ENCODE peak calls at places on chromosomes 7 and 10, in six cellular contexts. O is OCI-LY7, X is H1, M is trophoblast cell, E is mammary epithelial cell, C is mesendoderm. Q is an unnamed sample. For H3K79me2 and H3K4me1, the result is how much of the 10 kb centered on the place peaks cover.

GRCh38 chr10:132066186-132066585 is 440 bp downstream of the JAKMIP3 start:
- DNase-seq in O (no peak), X (no peak), M (no peak), E (peak), C (no peak), Q (peak)

GRCh38 chr7:39733881-39734571 is 110.7 kb downstream of the RALA start:
- DNase-seq in O (peak), X (no peak), M (peak), E (peak), C (peak), Q (peak)

GRCh38 chr10:35387768-35388167 is 51.5 kb downstream of the CCNY start:
- DNase-seq in O (no peak), X (no peak), M (peak), E (peak), C (no peak), Q (peak)

GRCh38 chr7:122970740-122971725 is 24.5 kb downstream of the TAS2R16 start:
- DNase-seq in O (no peak), X (no peak), M (no peak), E (no peak), C (peak), Q (peak)

GRCh38 chr7:54841772-54842707 is 83.0 kb upstream of the SEC61G start:
- DNase-seq in O (peak), X (no peak), M (peak), E (no peak), C (peak), Q (peak)

GRCh38 chr10:88858493-88858892 is 6.8 kb upstream of the ANKRD22 start:
- DNase-seq in O (no peak), X (no peak), M (peak), E (peak), C (no peak), Q (peak)

GRCh38 chr7:138904122-138904435 is 77.1 kb downstream of the KIAA1549 start:
- DNase-seq in O (no peak), X (no peak), M (no peak), E (no peak), C (no peak), Q (no peak)

GRCh38 chr7:87398441-87398840 is 53.0 kb downstream of the CROT start:
- DNase-seq in O (no peak), X (no peak), M (peak), E (peak), C (no peak), Q (peak)

GRCh38 chr7:132541656-132542055 is 34.6 kb downstream of the PLXNA4 start:
- DNase-seq in O (no peak), X (no peak), M (no peak), E (no peak), C (no peak), Q (no peak)

GRCh38 chr10:49739426-49739825 is 22.7 kb downstream of the OGDHL start:
- DNase-seq in O (no peak), X (no peak), M (no peak), E (no peak), C (no peak), Q (no peak)

GRCh38 chr7:96775046-96775445 is 65.4 kb upstream of the SEM1 start:
- DNase-seq in O (no peak), X (no peak), M (no peak), E (no peak), C (no peak), Q (no peak)

GRCh38 chr7:41536116-41536515 is 166.8 kb downstream of the INHBA start:
- DNase-seq in O (no peak), X (no peak), M (no peak), E (no peak), C (no peak), Q (no peak)

GRCh38 chr10:61172182-61172926 is 228.4 kb upstream of the RHOBTB1 start:
- DNase-seq in O (no peak), X (no peak), M (no peak), E (no peak), C (no peak), Q (no peak)

GRCh38 chr10:115711306-115711705 is 561.7 kb downstream of the GFRA1 start:
- DNase-seq in O (no peak), X (no peak), M (no peak), E (no peak), C (no peak), Q (no peak)

GRCh38 chr7:130276796-130277762 is 10.4 kb downstream of the CPA2 start:
- DNase-seq in O (no peak), X (no peak), M (no peak), E (peak), C (no peak), Q (peak)

GRCh38 chr10:103102195-103102594 is 90.9 kb downstream of the NT5C2 start:
- DNase-seq in O (no peak), X (no peak), M (no peak), E (no peak), C (no peak), Q (no peak)

GRCh38 chr7:105876964-105877601 is 684 bp upstream of the ATXN7L1 start:
- DNase-seq in O (no peak), X (peak), M (peak), E (peak), C (peak), Q (peak)

GRCh38 chr10:77821551-77821950 is 105.0 kb downstream of the DLG5 start:
- DNase-seq in O (no peak), X (no peak), M (no peak), E (no peak), C (no peak), Q (no peak)

GRCh38 chr7:46257766-46258448 is 336.8 kb upstream of the IGFBP3 start:
- DNase-seq in O (no peak), X (no peak), M (peak), E (peak), C (no peak), Q (peak)

GRCh38 chr7:133754718-133755117 is 372.4 kb upstream of the LRGUK start:
- DNase-seq in O (no peak), X (no peak), M (no peak), E (no peak), C (no peak), Q (peak)

GRCh38 chr10:116257785-116258184 is 15.2 kb downstream of the GFRA1 start:
- DNase-seq in O (no peak), X (no peak), M (no peak), E (no peak), C (no peak), Q (no peak)

GRCh38 chr7:139807009-139807408 is 22.1 kb upstream of the TBXAS1 start:
- DNase-seq in O (no peak), X (no peak), M (no peak), E (no peak), C (no peak), Q (no peak)

GRCh38 chr10:127299956-127300689 is 103.7 kb upstream of the INSYN2A start:
- DNase-seq in O (no peak), X (no peak), M (no peak), E (no peak), C (no peak), Q (no peak)

GRCh38 chr10:18532881-18533535 is 118.4 kb downstream of the NSUN6 start:
- DNase-seq in O (no peak), X (no peak), M (no peak), E (no peak), C (no peak), Q (no peak)

GRCh38 chr7:64308019-64308275 is 5.8 kb upstream of the ZNF736 start:
- DNase-seq in O (peak), X (no peak), M (no peak), E (no peak), C (no peak), Q (no peak)

GRCh38 chr7:64310426-64310825 is 3.3 kb upstream of the ZNF736 start:
- DNase-seq in O (no peak), X (no peak), M (peak), E (no peak), C (no peak), Q (no peak)

GRCh38 chr7:64314493-64315020 is 796 bp downstream of the ZNF736 start:
- DNase-seq in O (peak), X (no peak), M (no peak), E (peak), C (no peak), Q (no peak)

GRCh38 chr7:64312826-64313225 is 935 bp upstream of the ZNF736 start:
- DNase-seq in O (no peak), X (no peak), M (no peak), E (no peak), C (no peak), Q (no peak)

DNA sequence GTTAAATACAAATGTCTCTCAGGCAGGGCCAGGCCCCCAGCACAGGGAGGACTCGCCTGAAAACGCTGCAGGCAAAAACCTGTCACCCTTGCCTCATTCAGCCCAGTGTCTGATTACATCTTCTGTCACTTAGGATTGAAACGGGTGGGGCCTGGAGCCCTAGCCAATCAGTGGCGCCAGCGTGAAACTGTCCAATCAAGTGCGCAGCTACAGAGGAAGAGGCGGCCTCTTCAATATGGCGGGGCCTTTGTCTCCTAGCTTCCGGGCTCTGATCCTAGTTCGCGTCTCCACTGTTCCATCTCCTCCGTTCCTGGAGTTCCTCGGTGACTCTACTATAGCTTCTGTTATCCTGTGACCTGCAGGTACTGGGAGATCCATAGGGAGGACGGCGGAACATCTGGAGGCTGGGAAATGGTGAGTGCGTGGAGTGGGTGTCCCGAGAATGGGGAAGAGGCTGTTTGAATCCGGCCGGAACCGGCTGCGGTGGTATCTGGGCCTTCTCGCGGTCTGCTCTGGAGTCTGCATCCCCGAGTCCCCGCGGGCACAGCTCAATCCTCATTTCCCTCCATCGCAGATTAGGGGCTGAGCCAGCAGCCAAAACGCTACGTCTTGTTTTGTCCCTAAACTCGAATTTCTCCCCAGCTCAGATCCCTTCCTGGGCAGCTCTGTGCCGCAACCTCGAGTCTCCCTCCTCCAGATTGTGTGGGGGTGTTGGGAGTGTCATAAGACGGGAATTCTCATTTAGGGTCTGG is at the start of gene ZNF736:
- DNase-seq in O (peak), X (no peak), M (peak), E (peak), C (peak), Q (peak)
- H3K79me2 ChIP-seq in O (half or more), X (under half), M (under half), E (under half), C (under half), Q (under half)

GRCh38 chr10:124666494-124666893 is 77.7 kb downstream of the FAM53B start:
- DNase-seq in O (no peak), X (no peak), M (no peak), E (no peak), C (no peak), Q (no peak)
- H3K4me1 ChIP-seq in O (under half), X (under half), M (under half), E (under half), C (under half), Q (under half)

GRCh38 chr10:118545381-118545780 is 50.1 kb downstream of the PRLHR start:
- DNase-seq in O (no peak), X (no peak), M (no peak), E (no peak), C (no peak), Q (no peak)

GRCh38 chr10:118544401-118544948 is 51.0 kb downstream of the PRLHR start:
- DNase-seq in O (no peak), X (no peak), M (no peak), E (no peak), C (no peak), Q (no peak)

GRCh38 chr10:118542789-118543188 is 52.7 kb downstream of the PRLHR start:
- DNase-seq in O (no peak), X (no peak), M (no peak), E (no peak), C (no peak), Q (no peak)

GRCh38 chr10:118542205-118542604 is 53.2 kb downstream of the PRLHR start:
- DNase-seq in O (no peak), X (no peak), M (no peak), E (no peak), C (no peak), Q (no peak)

GRCh38 chr10:118543714-118544400 is 51.6 kb downstream of the PRLHR start:
- DNase-seq in O (peak), X (peak), M (peak), E (peak), C (peak), Q (peak)
- H3K79me2 ChIP-seq in O (under half), X (under half), M (under half), E (under half), C (under half), Q (under half)

GRCh38 chr10:122164028-122164601 is 107.0 kb upstream of the BTBD16 start:
- DNase-seq in O (no peak), X (no peak), M (no peak), E (no peak), C (peak), Q (no peak)

GRCh38 chr10:122161795-122162194 is 109.3 kb upstream of the BTBD16 start:
- DNase-seq in O (no peak), X (no peak), M (no peak), E (no peak), C (no peak), Q (no peak)

GRCh38 chr10:122163182-122164027 is 107.7 kb upstream of the BTBD16 start:
- DNase-seq in O (no peak), X (peak), M (peak), E (no peak), C (peak), Q (no peak)

GRCh38 chr10:122164815-122165491 is 106.1 kb upstream of the BTBD16 start:
- DNase-seq in O (no peak), X (no peak), M (no peak), E (no peak), C (no peak), Q (no peak)

GRCh38 chr10:122162566-122163181 is 108.4 kb upstream of the BTBD16 start:
- DNase-seq in O (no peak), X (no peak), M (peak), E (no peak), C (no peak), Q (no peak)
- H3K4me1 ChIP-seq in O (under half), X (under half), M (under half), E (under half), C (under half), Q (under half)

DNA sequence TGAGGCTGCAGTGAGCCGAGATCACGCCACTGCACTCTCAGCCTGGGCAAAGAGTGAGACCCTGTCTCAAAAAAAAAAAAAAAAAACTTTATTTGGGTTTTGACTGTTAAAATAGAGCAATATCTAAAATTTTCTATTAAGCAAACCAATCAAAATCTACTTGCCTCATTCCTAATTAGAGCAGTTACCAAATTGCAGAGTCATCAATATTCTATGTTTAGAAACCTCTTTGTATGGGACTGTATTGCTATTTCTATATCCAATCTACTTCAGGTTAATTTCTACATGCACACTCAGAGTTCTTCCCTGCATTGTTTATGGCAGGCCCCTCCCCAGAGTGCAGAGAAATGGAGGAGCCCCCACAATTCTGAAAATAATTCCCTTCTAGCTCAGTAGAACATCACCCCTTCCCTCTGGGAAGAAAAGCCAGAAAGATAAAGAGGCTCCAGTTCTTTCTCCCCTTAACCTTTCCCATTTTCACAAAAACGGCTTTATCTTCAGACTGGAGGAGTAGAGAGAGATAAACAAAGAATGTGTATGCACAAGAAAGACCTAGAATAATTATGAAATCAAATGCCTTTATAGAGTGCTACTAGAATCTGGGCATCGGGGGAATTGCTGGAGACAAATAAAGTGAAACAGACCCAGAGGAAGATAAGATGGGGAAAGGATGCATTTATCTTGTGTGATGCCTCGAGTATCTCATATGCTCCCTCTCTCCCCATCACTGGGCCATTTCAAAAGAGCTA is 17.9 kb downstream of the SCRN1 start:
- DNase-seq in O (no peak), X (no peak), M (no peak), E (no peak), C (no peak), Q (no peak)
- H3K79me2 ChIP-seq in O (half or more), X (half or more), M (under half), E (half or more), C (under half), Q (under half)

GRCh38 chr10:74077416-74077815 is 73.2 kb downstream of the AP3M1 start:
- DNase-seq in O (no peak), X (no peak), M (no peak), E (no peak), C (no peak), Q (no peak)
- H3K4me1 ChIP-seq in O (half or more), X (under half), M (under half), E (under half), C (under half), Q (under half)

GRCh38 chr10:26437637-26438461 is at the start of gene APBB1IP:
- DNase-seq in O (peak), X (peak), M (peak), E (no peak), C (peak), Q (no peak)

GRCh38 chr10:26438534-26439269 is 561 bp downstream of the APBB1IP start:
- DNase-seq in O (peak), X (peak), M (peak), E (no peak), C (peak), Q (no peak)

GRCh38 chr10:26440091-26440445 is 1.9 kb downstream of the APBB1IP start:
- DNase-seq in O (peak), X (no peak), M (no peak), E (no peak), C (no peak), Q (no peak)

GRCh38 chr10:26441491-26442214 is 3.5 kb downstream of the APBB1IP start:
- DNase-seq in O (peak), X (no peak), M (peak), E (no peak), C (no peak), Q (peak)

GRCh38 chr10:26439436-26440090 is 1.4 kb downstream of the APBB1IP start:
- DNase-seq in O (peak), X (no peak), M (peak), E (no peak), C (no peak), Q (no peak)
- H3K79me2 ChIP-seq in O (half or more), X (under half), M (under half), E (under half), C (under half), Q (under half)

GRCh38 chr7:36203081-36203775 is 50.2 kb downstream of the EEPD1 start:
- DNase-seq in O (no peak), X (no peak), M (no peak), E (no peak), C (peak), Q (no peak)

GRCh38 chr7:36201122-36201723 is 48.2 kb downstream of the EEPD1 start:
- DNase-seq in O (no peak), X (no peak), M (no peak), E (no peak), C (no peak), Q (no peak)

GRCh38 chr7:36205236-36205635 is 52.2 kb downstream of the EEPD1 start:
- DNase-seq in O (no peak), X (no peak), M (no peak), E (no peak), C (no peak), Q (peak)

GRCh38 chr7:36204044-36204663 is 51.1 kb downstream of the EEPD1 start:
- DNase-seq in O (no peak), X (no peak), M (no peak), E (no peak), C (no peak), Q (no peak)

GRCh38 chr7:36202347-36202896 is 49.4 kb downstream of the EEPD1 start:
- DNase-seq in O (no peak), X (no peak), M (no peak), E (no peak), C (no peak), Q (no peak)
- H3K4me1 ChIP-seq in O (under half), X (under half), M (under half), E (under half), C (under half), Q (under half)

Q was measured in PC-3.